ENCODE peak calls at places on chromosomes 7 and 10, in seven cellular contexts. One of them, this sample, is unnamed.

GRCh38 chr10:56823849-56824248 is 462.8 kb upstream of the ZWINT start:
- DNase-seq in cardiac fibroblast: no peak
- DNase-seq in AG09319: no peak
- DNase-seq in CD8-positive, alpha-beta T cell: no peak
- DNase-seq in cardiac muscle cell: no peak
- DNase-seq in fibroblast of pulmonary artery: no peak
- DNase-seq in esophagus squamous epithelium: no peak
- DNase-seq in this sample: peak

GRCh38 chr7:150940446-150941102 is 37.5 kb downstream of the KCNH2 start:
- DNase-seq in cardiac fibroblast: no peak
- DNase-seq in AG09319: no peak
- DNase-seq in CD8-positive, alpha-beta T cell: no peak
- DNase-seq in cardiac muscle cell: no peak
- DNase-seq in fibroblast of pulmonary artery: no peak
- DNase-seq in esophagus squamous epithelium: no peak
- DNase-seq in this sample: no peak

GRCh38 chr10:101858723-101859500 is 15.3 kb upstream of the KCNIP2 start:
- DNase-seq in cardiac fibroblast: no peak
- DNase-seq in AG09319: no peak
- DNase-seq in CD8-positive, alpha-beta T cell: no peak
- DNase-seq in cardiac muscle cell: no peak
- DNase-seq in fibroblast of pulmonary artery: no peak
- DNase-seq in esophagus squamous epithelium: no peak
- DNase-seq in this sample: peak

GRCh38 chr10:127492607-127493250 is 56.4 kb upstream of the NPS start:
- DNase-seq in cardiac fibroblast: no peak
- DNase-seq in AG09319: no peak
- DNase-seq in CD8-positive, alpha-beta T cell: no peak
- DNase-seq in cardiac muscle cell: peak
- DNase-seq in fibroblast of pulmonary artery: no peak
- DNase-seq in esophagus squamous epithelium: no peak
- DNase-seq in this sample: no peak

GRCh38 chr7:78171398-78171797 is 372.8 kb downstream of the PHTF2 start:
- DNase-seq in cardiac fibroblast: no peak
- DNase-seq in AG09319: no peak
- DNase-seq in CD8-positive, alpha-beta T cell: no peak
- DNase-seq in cardiac muscle cell: no peak
- DNase-seq in fibroblast of pulmonary artery: no peak
- DNase-seq in esophagus squamous epithelium: no peak
- DNase-seq in this sample: no peak

GRCh38 chr7:24119852-24120251 is 164.1 kb upstream of the NPY start:
- DNase-seq in cardiac fibroblast: no peak
- DNase-seq in AG09319: no peak
- DNase-seq in CD8-positive, alpha-beta T cell: no peak
- DNase-seq in cardiac muscle cell: no peak
- DNase-seq in fibroblast of pulmonary artery: no peak
- DNase-seq in esophagus squamous epithelium: no peak
- DNase-seq in this sample: no peak

GRCh38 chr7:30062587-30062986 is 34.4 kb downstream of the PLEKHA8 start:
- DNase-seq in cardiac fibroblast: peak
- DNase-seq in AG09319: peak
- DNase-seq in CD8-positive, alpha-beta T cell: no peak
- DNase-seq in cardiac muscle cell: peak
- DNase-seq in fibroblast of pulmonary artery: peak
- DNase-seq in esophagus squamous epithelium: no peak
- DNase-seq in this sample: peak

GRCh38 chr7:22587322-22587721 is 87.3 kb upstream of the STEAP1B start:
- DNase-seq in cardiac fibroblast: peak
- DNase-seq in AG09319: no peak
- DNase-seq in CD8-positive, alpha-beta T cell: no peak
- DNase-seq in cardiac muscle cell: no peak
- DNase-seq in fibroblast of pulmonary artery: peak
- DNase-seq in esophagus squamous epithelium: no peak
- DNase-seq in this sample: no peak

GRCh38 chr7:74179935-74180604 is 5.9 kb downstream of the EIF4H start:
- DNase-seq in cardiac fibroblast: no peak
- DNase-seq in AG09319: no peak
- DNase-seq in CD8-positive, alpha-beta T cell: no peak
- DNase-seq in cardiac muscle cell: no peak
- DNase-seq in fibroblast of pulmonary artery: no peak
- DNase-seq in esophagus squamous epithelium: no peak
- DNase-seq in this sample: no peak

GRCh38 chr7:6147627-6148026 is 116.5 kb downstream of the ANKRD61 start:
- DNase-seq in cardiac fibroblast: no peak
- DNase-seq in AG09319: no peak
- DNase-seq in CD8-positive, alpha-beta T cell: no peak
- DNase-seq in cardiac muscle cell: no peak
- DNase-seq in fibroblast of pulmonary artery: no peak
- DNase-seq in esophagus squamous epithelium: no peak
- DNase-seq in this sample: no peak
- TF ChIP-seq CTCF in cardiac fibroblast: no peak
- TF ChIP-seq CTCF in AG09319: no peak
- TF ChIP-seq CTCF in CD8-positive, alpha-beta T cell: no peak
- TF ChIP-seq CTCF in cardiac muscle cell: no peak
- TF ChIP-seq CTCF in fibroblast of pulmonary artery: no peak
- TF ChIP-seq CTCF in esophagus squamous epithelium: no peak
- TF ChIP-seq CTCF in this sample: no peak

GRCh38 chr10:33410096-33410859 is 75.8 kb upstream of the NRP1 start:
- DNase-seq in cardiac fibroblast: no peak
- DNase-seq in AG09319: no peak
- DNase-seq in CD8-positive, alpha-beta T cell: no peak
- DNase-seq in cardiac muscle cell: no peak
- DNase-seq in fibroblast of pulmonary artery: no peak
- DNase-seq in esophagus squamous epithelium: no peak
- DNase-seq in this sample: no peak
- TF ChIP-seq CTCF in cardiac fibroblast: no peak
- TF ChIP-seq CTCF in AG09319: no peak
- TF ChIP-seq CTCF in CD8-positive, alpha-beta T cell: no peak
- TF ChIP-seq CTCF in cardiac muscle cell: no peak
- TF ChIP-seq CTCF in fibroblast of pulmonary artery: no peak
- TF ChIP-seq CTCF in esophagus squamous epithelium: no peak
- TF ChIP-seq CTCF in this sample: no peak

GRCh38 chr10:60848126-60848525 is 69.8 kb downstream of the CDK1 start:
- DNase-seq in cardiac fibroblast: peak
- DNase-seq in AG09319: peak
- DNase-seq in CD8-positive, alpha-beta T cell: no peak
- DNase-seq in cardiac muscle cell: no peak
- DNase-seq in fibroblast of pulmonary artery: peak
- DNase-seq in esophagus squamous epithelium: no peak
- DNase-seq in this sample: no peak
- TF ChIP-seq CTCF in cardiac fibroblast: no peak
- TF ChIP-seq CTCF in AG09319: no peak
- TF ChIP-seq CTCF in CD8-positive, alpha-beta T cell: no peak
- TF ChIP-seq CTCF in cardiac muscle cell: no peak
- TF ChIP-seq CTCF in fibroblast of pulmonary artery: no peak
- TF ChIP-seq CTCF in esophagus squamous epithelium: no peak
- TF ChIP-seq CTCF in this sample: no peak

DNA sequence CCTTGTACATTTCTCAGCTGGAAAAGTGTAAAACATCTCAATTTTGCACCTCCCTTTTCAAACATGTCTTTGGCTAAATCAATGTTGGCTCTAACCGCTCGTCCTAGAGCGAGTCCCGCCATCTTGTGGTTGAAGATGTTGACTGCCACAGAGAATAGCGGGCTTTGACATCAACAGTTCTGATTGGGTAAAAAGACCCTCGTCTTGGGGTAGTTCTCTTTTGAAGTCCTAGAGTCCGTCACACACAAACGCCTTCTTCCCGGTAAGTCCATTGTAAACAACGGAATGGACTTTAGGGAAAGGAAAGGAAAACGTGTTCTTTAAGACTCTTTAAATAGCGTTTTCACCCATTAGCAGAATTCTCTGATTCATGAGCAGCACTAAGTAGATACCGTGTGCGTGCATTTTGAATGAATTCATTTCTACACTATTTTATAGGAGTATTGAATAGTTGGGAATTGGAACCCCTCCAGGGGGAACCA is 454 bp upstream of the RPP30 start:
- DNase-seq in cardiac fibroblast: peak
- DNase-seq in AG09319: no peak
- DNase-seq in CD8-positive, alpha-beta T cell: peak
- DNase-seq in cardiac muscle cell: peak
- DNase-seq in fibroblast of pulmonary artery: peak
- DNase-seq in esophagus squamous epithelium: no peak
- DNase-seq in this sample: peak
- TF ChIP-seq CTCF in cardiac fibroblast: peak
- TF ChIP-seq CTCF in AG09319: peak
- TF ChIP-seq CTCF in CD8-positive, alpha-beta T cell: peak
- TF ChIP-seq CTCF in cardiac muscle cell: peak
- TF ChIP-seq CTCF in fibroblast of pulmonary artery: peak
- TF ChIP-seq CTCF in esophagus squamous epithelium: peak
- TF ChIP-seq CTCF in this sample: peak

GRCh38 chr7:65962033-65962432 is 20.0 kb downstream of the GUSB start:
- DNase-seq in cardiac fibroblast: no peak
- DNase-seq in AG09319: no peak
- DNase-seq in CD8-positive, alpha-beta T cell: no peak
- DNase-seq in cardiac muscle cell: no peak
- DNase-seq in fibroblast of pulmonary artery: no peak
- DNase-seq in esophagus squamous epithelium: no peak
- DNase-seq in this sample: no peak
- TF ChIP-seq CTCF in cardiac fibroblast: no peak
- TF ChIP-seq CTCF in AG09319: no peak
- TF ChIP-seq CTCF in CD8-positive, alpha-beta T cell: no peak
- TF ChIP-seq CTCF in cardiac muscle cell: no peak
- TF ChIP-seq CTCF in fibroblast of pulmonary artery: no peak
- TF ChIP-seq CTCF in esophagus squamous epithelium: no peak
- TF ChIP-seq CTCF in this sample: no peak

GRCh38 chr10:106571216-106571954 is 593.1 kb downstream of the SORCS1 start:
- DNase-seq in cardiac fibroblast: peak
- DNase-seq in AG09319: no peak
- DNase-seq in CD8-positive, alpha-beta T cell: no peak
- DNase-seq in cardiac muscle cell: peak
- DNase-seq in fibroblast of pulmonary artery: peak
- DNase-seq in esophagus squamous epithelium: no peak
- DNase-seq in this sample: no peak
- TF ChIP-seq CTCF in cardiac fibroblast: peak
- TF ChIP-seq CTCF in AG09319: peak
- TF ChIP-seq CTCF in CD8-positive, alpha-beta T cell: no peak
- TF ChIP-seq CTCF in cardiac muscle cell: peak
- TF ChIP-seq CTCF in fibroblast of pulmonary artery: peak
- TF ChIP-seq CTCF in esophagus squamous epithelium: peak
- TF ChIP-seq CTCF in this sample: peak

DNA sequence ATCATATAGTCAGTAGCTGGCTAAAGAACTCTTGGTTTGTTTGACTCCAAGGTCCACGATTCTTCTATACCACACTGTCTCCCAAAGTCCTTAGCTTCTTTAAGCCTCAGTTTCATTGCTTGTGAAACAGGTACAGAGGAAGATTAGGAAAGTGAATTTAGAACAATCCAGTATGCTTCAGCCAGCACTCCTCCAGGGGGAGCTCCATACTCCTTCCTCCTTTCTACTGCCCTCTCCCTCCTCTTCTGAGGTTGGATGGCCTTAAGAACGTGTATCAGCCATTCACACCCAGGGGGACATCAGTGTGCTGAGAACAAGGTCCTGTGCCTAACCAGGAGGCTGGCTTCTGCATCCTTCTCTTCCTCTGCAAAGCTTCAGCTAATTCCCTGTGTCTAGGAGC is 54.8 kb upstream of the CALD1 start:
- DNase-seq in cardiac fibroblast: peak
- DNase-seq in AG09319: no peak
- DNase-seq in CD8-positive, alpha-beta T cell: no peak
- DNase-seq in cardiac muscle cell: no peak
- DNase-seq in fibroblast of pulmonary artery: peak
- DNase-seq in esophagus squamous epithelium: no peak
- DNase-seq in this sample: peak
- TF ChIP-seq CTCF in cardiac fibroblast: peak
- TF ChIP-seq CTCF in AG09319: peak
- TF ChIP-seq CTCF in CD8-positive, alpha-beta T cell: no peak
- TF ChIP-seq CTCF in cardiac muscle cell: peak
- TF ChIP-seq CTCF in fibroblast of pulmonary artery: peak
- TF ChIP-seq CTCF in esophagus squamous epithelium: peak
- TF ChIP-seq CTCF in this sample: peak

This sample was measured in GM10248.